ENCODE peak calls at places on chromosomes 11 and 22, in five cellular contexts. Y is left lung, K is osteocyte, E is foreskin keratinocyte, X is A673. V is an unnamed sample.

GRCh38 chr11:120807414-120808150 is 216.3 kb upstream of the TBCEL start:
- DNase-seq in Y (no peak), K (no peak), E (peak), X (peak), V (no peak)

GRCh38 chr11:60768202-60768601 is 11.5 kb downstream of the MS4A15 start:
- DNase-seq in Y (no peak), K (no peak), E (no peak), X (no peak), V (no peak)

GRCh38 chr11:8022876-8023275 is 35.7 kb downstream of the EIF3F start:
- DNase-seq in Y (no peak), K (peak), E (no peak), X (no peak), V (no peak)

GRCh38 chr22:20937031-20937793 is 20.0 kb downstream of the CRKL start:
- DNase-seq in Y (peak), K (no peak), E (no peak), X (no peak), V (no peak)

GRCh38 chr22:18024956-18025720 is 777 bp upstream of the MICAL3 start:
- DNase-seq in Y (no peak), K (no peak), E (no peak), X (no peak), V (no peak)

GRCh38 chr11:57982763-57983162 is 40.9 kb upstream of the OR9Q1 start:
- DNase-seq in Y (no peak), K (no peak), E (no peak), X (peak), V (no peak)

GRCh38 chr11:65787649-65788622 is 1.1 kb downstream of the OVOL1 start:
- DNase-seq in Y (no peak), K (no peak), E (no peak), X (no peak), V (no peak)

GRCh38 chr22:23012081-23012622 is 58.2 kb upstream of the GNAZ start:
- DNase-seq in Y (no peak), K (no peak), E (no peak), X (no peak), V (peak)

GRCh38 chr11:101446726-101447125 is 137.1 kb downstream of the TRPC6 start:
- DNase-seq in Y (no peak), K (no peak), E (no peak), X (no peak), V (no peak)

GRCh38 chr22:42788021-42788420 is 67.4 kb upstream of the A4GALT start:
- DNase-seq in Y (no peak), K (no peak), E (no peak), X (no peak), V (no peak)

GRCh38 chr11:114197799-114198500 is 98.2 kb upstream of the NNMT start:
- DNase-seq in Y (peak), K (peak), E (peak), X (peak), V (no peak)

GRCh38 chr11:125397421-125397820 is 98.6 kb downstream of the FEZ1 start:
- DNase-seq in Y (no peak), K (no peak), E (no peak), X (no peak), V (no peak)

GRCh38 chr11:125394306-125394705 is 101.8 kb downstream of the FEZ1 start:
- DNase-seq in Y (no peak), K (no peak), E (no peak), X (no peak), V (no peak)

GRCh38 chr11:125389339-125390166 is 106.5 kb downstream of the FEZ1 start:
- DNase-seq in Y (no peak), K (no peak), E (no peak), X (no peak), V (no peak)

GRCh38 chr11:125390949-125391348 is 105.1 kb downstream of the FEZ1 start:
- DNase-seq in Y (no peak), K (no peak), E (no peak), X (no peak), V (no peak)

DNA sequence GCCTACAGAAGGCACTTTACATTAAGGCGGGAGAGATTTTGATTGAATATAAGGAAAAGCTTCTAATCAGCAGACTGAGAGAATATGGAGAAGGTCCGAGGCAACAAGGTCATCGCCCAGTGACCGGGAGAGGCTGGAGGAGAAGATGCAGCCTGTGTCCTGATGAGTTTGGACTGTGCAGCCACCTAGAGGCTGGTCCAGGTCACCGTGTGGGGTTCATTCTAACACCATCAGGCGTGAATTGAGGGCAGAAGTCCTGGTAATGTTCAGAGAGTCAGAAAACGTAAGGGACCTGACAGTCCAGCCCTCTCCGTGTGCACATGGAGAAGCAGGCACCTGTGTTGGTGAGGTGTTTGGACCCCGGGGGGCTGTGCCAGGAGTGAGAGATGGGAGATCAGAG is 102.7 kb downstream of the FEZ1 start:
- DNase-seq in Y (no peak), K (no peak), E (no peak), X (no peak), V (no peak)
- TF ChIP-seq CTCF in Y (no peak), K (no peak), E (no peak), X (no peak), V (peak)

GRCh38 chr11:64566915-64567882 is 23.8 kb upstream of the SLC22A12 start:
- DNase-seq in Y (peak), K (no peak), E (no peak), X (no peak), V (no peak)

GRCh38 chr11:64564419-64564818 is 26.6 kb upstream of the SLC22A12 start:
- DNase-seq in Y (no peak), K (no peak), E (no peak), X (no peak), V (no peak)

GRCh38 chr11:64563966-64564365 is 27.1 kb upstream of the SLC22A12 start:
- DNase-seq in Y (no peak), K (no peak), E (no peak), X (no peak), V (no peak)

GRCh38 chr11:64566042-64566914 is 24.7 kb upstream of the SLC22A12 start:
- DNase-seq in Y (peak), K (no peak), E (peak), X (peak), V (no peak)

DNA sequence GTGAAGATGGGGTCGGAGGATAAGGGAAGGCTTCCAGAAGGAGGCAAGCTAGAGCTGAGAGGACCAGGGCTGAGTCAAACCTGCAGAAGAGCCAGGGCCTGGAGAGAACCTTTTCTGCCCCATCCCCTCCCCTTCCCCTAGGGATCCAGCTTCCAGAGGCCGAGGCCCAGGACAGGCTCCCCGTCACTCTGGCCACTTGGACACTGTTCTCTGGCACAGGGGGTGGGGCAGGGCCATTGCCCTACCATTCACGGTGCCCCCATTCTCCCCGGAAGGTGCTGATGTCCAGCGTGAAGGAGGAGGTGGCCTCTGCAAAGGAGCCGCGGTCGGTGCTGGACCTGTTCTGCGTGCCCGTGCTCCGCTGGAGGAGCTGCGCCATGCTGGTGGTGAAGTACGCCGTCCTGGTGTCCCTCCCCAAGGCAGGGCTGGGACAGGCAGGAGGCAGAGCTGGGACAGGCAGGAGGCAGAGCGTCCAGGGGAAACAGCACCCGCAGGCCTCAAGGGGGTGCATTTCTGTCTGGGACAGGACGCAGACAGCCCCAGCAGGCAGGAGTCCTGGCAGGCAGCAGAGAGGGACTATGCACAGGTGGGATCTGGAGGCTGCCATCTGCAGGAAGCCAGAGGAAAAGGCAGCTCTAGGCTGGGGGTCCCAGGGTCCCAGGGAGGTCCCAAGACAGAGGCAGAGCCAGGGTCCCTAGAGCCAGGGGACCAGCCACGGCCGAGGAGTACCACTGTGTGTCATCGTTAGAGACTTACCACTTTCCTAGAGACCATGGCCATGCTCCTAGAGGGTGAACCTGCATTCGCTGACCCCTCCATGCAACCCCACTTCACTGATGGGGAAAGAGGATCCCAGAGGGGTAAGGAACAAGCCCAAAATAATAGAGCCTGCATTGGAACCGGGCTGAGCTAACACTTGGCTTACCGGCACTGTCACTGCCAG is 25.8 kb upstream of the SLC22A12 start:
- DNase-seq in Y (no peak), K (no peak), E (no peak), X (no peak), V (no peak)
- TF ChIP-seq CTCF in Y (no peak), K (peak), E (peak), X (peak), V (no peak)

DNA sequence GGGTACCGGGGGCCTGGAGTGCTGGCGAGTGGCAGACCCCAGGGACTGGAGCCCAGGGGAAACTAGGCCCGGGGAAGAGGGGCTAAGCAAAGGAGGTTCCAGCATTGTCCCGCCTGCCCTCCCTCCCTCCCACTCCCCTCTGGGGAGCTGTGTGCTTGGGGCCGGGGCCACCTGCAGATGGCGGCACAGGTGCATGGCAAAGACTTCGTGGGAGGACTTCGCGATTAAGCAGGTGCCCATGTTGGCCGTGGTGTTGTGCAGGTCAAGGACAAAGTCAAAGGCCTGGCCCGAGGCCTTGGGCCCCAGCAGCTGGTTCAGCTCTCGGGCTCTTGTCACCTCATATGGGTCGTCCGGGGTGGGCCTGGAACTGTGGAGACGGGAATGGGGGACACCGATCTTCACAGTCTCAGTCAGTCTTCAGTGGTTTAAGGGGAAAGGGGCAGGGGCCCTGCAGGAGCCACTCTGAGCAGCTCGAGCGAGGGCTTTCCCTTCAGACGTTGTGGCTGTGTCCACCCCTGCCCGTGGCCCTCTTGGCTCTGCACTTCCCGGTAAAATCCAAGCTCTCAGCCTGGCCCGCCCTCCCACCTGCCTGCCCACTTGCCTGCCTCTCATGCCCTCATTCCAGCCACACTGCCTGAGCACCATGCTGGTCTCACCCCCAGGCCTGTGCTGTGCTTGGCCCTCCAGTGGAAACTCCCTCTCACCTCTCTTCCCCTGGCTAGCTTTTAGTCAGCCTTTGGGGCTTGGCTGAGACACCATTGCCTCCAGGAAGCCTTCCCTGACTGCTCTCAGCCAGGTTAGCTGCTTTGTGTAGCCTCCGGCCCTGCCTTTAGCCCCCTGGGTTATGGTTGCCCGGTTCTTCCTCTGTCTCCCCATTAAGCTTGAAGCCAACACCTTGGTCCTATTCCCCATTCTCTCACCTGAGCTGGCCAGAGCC is 4.7 kb downstream of the ACY3 start:
- DNase-seq in Y (peak), K (peak), E (no peak), X (no peak), V (peak)
- TF ChIP-seq CTCF in Y (no peak), K (no peak), E (no peak), X (no peak), V (peak)

GRCh38 chr11:45213717-45214116 is 67.3 kb downstream of the PRDM11 start:
- DNase-seq in Y (no peak), K (no peak), E (no peak), X (no peak), V (no peak)
- TF ChIP-seq CTCF in Y (no peak), K (no peak), E (no peak), X (no peak), V (no peak)

V was measured in GM12865.